ENCODE peak calls at places on chromosomes 16 and 17, in nine cellular contexts. Z, H, R, C, U, G, N, P and Q are unnamed samples.

GRCh38 chr17:35286120-35286781 is 43.4 kb downstream of the SLFN5 start:
- DNase-seq in H (no peak), R (no peak), G (peak), C (peak), U (no peak), Z (no peak), P (no peak), N (no peak), Q (no peak)

GRCh38 chr16:78817442-78817829 is 718.0 kb downstream of the WWOX start:
- DNase-seq in G (no peak), U (no peak), C (no peak), H (no peak), P (no peak), R (no peak), Z (no peak), N (no peak), Q (no peak)

GRCh38 chr16:55615071-55615470 is 40.7 kb upstream of the SLC6A2 start:
- DNase-seq in Z (no peak), U (no peak), P (no peak), H (no peak), C (no peak), R (no peak), N (no peak), G (no peak), Q (no peak)

GRCh38 chr16:4330277-4330882 is 14.5 kb downstream of the GLIS2 start:
- DNase-seq in Z (peak), G (peak), R (peak), U (peak), C (peak), H (peak), P (peak), N (peak), Q (peak)

GRCh38 chr16:79597277-79597676 is 3.3 kb downstream of the MAF start:
- DNase-seq in H (no peak), G (no peak), U (no peak), P (no peak), Z (no peak), N (no peak), R (no peak), C (peak), Q (no peak)

GRCh38 chr17:82278308-82278707 is 4.8 kb upstream of the CSNK1D start:
- DNase-seq in P (no peak), Z (no peak), C (no peak), H (no peak), G (no peak), N (no peak), U (no peak), R (no peak), Q (no peak)

GRCh38 chr16:62077998-62078397 is 41.8 kb upstream of the CDH8 start:
- DNase-seq in C (no peak), N (no peak), H (no peak), G (no peak), P (no peak), R (no peak), U (no peak), Z (no peak), Q (no peak)

GRCh38 chr17:73546121-73546520 is 98.1 kb downstream of the SDK2 start:
- DNase-seq in U (no peak), Z (no peak), C (no peak), R (no peak), G (no peak), H (no peak), P (no peak), N (no peak), Q (no peak)

GRCh38 chr17:63579633-63580032 is 21.1 kb upstream of the TACO1 start:
- DNase-seq in Z (no peak), C (no peak), G (no peak), U (no peak), N (no peak), R (no peak), P (no peak), H (no peak), Q (no peak)

GRCh38 chr16:76387994-76388393 is 110.8 kb downstream of the CNTNAP4 start:
- DNase-seq in P (no peak), C (no peak), G (no peak), Z (no peak), N (no peak), R (no peak), U (no peak), H (no peak), Q (no peak)

GRCh38 chr17:40516581-40517285 is 15.3 kb upstream of the TNS4 start:
- DNase-seq in C (no peak), P (peak), Z (peak), N (no peak), R (no peak), U (peak), H (peak), G (no peak), Q (peak)

GRCh38 chr16:19728636-19728965 is 10.5 kb downstream of the IQCK start:
- DNase-seq in P (no peak), G (no peak), C (no peak), U (no peak), R (no peak), H (no peak), N (no peak), Z (no peak), Q (no peak)

GRCh38 chr16:371729-372521 is 1.6 kb upstream of the MRPL28 start:
- DNase-seq in P (no peak), H (no peak), C (no peak), G (no peak), Z (no peak), R (no peak), N (no peak), U (no peak), Q (peak)

GRCh38 chr16:22232277-22233049 is 26.4 kb downstream of the EEF2K start:
- DNase-seq in R (no peak), H (no peak), N (no peak), P (no peak), C (peak), U (peak), G (peak), Z (no peak), Q (no peak)

GRCh38 chr16:70781800-70782199 is 19.2 kb downstream of the VAC14 start:
- DNase-seq in G (no peak), Z (no peak), H (no peak), R (no peak), P (no peak), U (no peak), C (no peak), N (no peak), Q (no peak)

GRCh38 chr17:4759776-4760236 is 11.9 kb upstream of the TM4SF5 start:
- DNase-seq in C (no peak), P (no peak), U (no peak), Z (no peak), G (no peak), H (no peak), R (no peak), N (no peak), Q (no peak)

GRCh38 chr16:2769675-2770056 is 7.4 kb downstream of the ELOB start:
- DNase-seq in C (no peak), Z (peak), R (peak), P (no peak), U (no peak), N (no peak), G (no peak), H (peak), Q (peak)

GRCh38 chr16:84785843-84786538 is 33.8 kb upstream of the CRISPLD2 start:
- DNase-seq in P (no peak), N (no peak), U (no peak), C (peak), G (peak), Z (no peak), H (no peak), R (no peak), Q (peak)

GRCh38 chr17:55056530-55056929 is 88.0 kb downstream of the STXBP4 start:
- DNase-seq in R (no peak), C (no peak), H (no peak), Z (no peak), N (no peak), P (no peak), G (no peak), U (no peak), Q (no peak)

GRCh38 chr16:47983999-47984580 is 171.7 kb downstream of the ABCC12 start:
- DNase-seq in Z (no peak), H (no peak), P (no peak), C (no peak), R (no peak), U (no peak), G (no peak), N (no peak), Q (no peak)

GRCh38 chr17:29061036-29061435 is 18.1 kb downstream of the PIPOX start:
- DNase-seq in P (no peak), Z (no peak), H (no peak), N (no peak), R (no peak), C (no peak), U (no peak), G (no peak), Q (no peak)

GRCh38 chr17:28963212-28963611 is 11.9 kb upstream of the PHF12 start:
- DNase-seq in Z (no peak), N (no peak), R (no peak), C (no peak), U (no peak), H (peak), P (no peak), G (no peak), Q (peak)

GRCh38 chr17:69348441-69348840 is 21.5 kb upstream of the ABCA5 start:
- DNase-seq in G (no peak), H (no peak), R (no peak), Z (no peak), P (no peak), U (no peak), C (no peak), N (no peak), Q (no peak)

GRCh38 chr17:63830278-63830677 is 2.8 kb upstream of the FTSJ3 start:
- DNase-seq in G (no peak), Z (no peak), U (no peak), H (no peak), R (no peak), N (no peak), P (no peak), C (no peak), Q (no peak)

GRCh38 chr16:15542261-15542660 is 100.7 kb downstream of the MARF1 start:
- DNase-seq in U (no peak), N (no peak), C (no peak), P (no peak), H (no peak), Z (no peak), R (no peak), G (no peak), Q (no peak)

GRCh38 chr17:81393684-81394376 is 1.4 kb upstream of the BAHCC1 start:
- DNase-seq in G (peak), R (peak), N (peak), U (peak), C (peak), Z (peak), H (peak), P (peak), Q (peak)

GRCh38 chr17:58189436-58190146 is 2.9 kb upstream of the EPX start:
- DNase-seq in H (peak), G (peak), U (no peak), N (no peak), R (peak), Z (no peak), P (peak), C (peak), Q (no peak)

GRCh38 chr16:30787613-30788378 is 791 bp upstream of the ZNF629 start:
- DNase-seq in N (no peak), G (no peak), U (no peak), C (no peak), Z (no peak), R (no peak), H (no peak), P (no peak), Q (no peak)

GRCh38 chr17:74379495-74380085 is 12.3 kb downstream of the GPR142 start:
- DNase-seq in R (peak), G (no peak), Z (peak), H (peak), U (peak), C (peak), N (no peak), P (peak), Q (peak)

GRCh38 chr17:71176315-71176714 is 944.5 kb upstream of the SOX9 start:
- DNase-seq in N (no peak), Z (no peak), R (no peak), G (no peak), H (no peak), P (no peak), C (no peak), U (no peak), Q (no peak)